ENCODE peak calls at places on chromosomes 16 and 17, in six cellular contexts. N is CD4-positive, alpha-beta memory T cell; J is GM06990; D is GM12864; B is CD8-positive, alpha-beta memory T cell; S is fibroblast of lung. L is an unnamed sample.

GRCh38 chr17:6043405-6043804 is 26.8 kb upstream of the WSCD1 start:
- DNase-seq in N (no peak), J (no peak), D (no peak), B (no peak), S (no peak), L (no peak)

GRCh38 chr16:969508-970378 is 1.0 kb downstream of the LMF1 start:
- DNase-seq in N (no peak), J (no peak), D (no peak), B (no peak), S (no peak), L (peak; percentile 47)

GRCh38 chr16:89761304-89761922 is 40.1 kb downstream of the ZNF276 start:
- DNase-seq in N (peak; percentile 55), J (no peak), D (no peak), B (no peak), S (no peak), L (no peak)

GRCh38 chr17:82237746-82238561 is 9.1 kb downstream of the SLC16A3 start:
- DNase-seq in N (no peak), J (peak; percentile 26), D (no peak), B (no peak), S (no peak), L (no peak)

GRCh38 chr16:50706250-50706649 is 12.8 kb downstream of the NOD2 start:
- DNase-seq in N (no peak), J (no peak), D (no peak), B (no peak), S (no peak), L (no peak)

GRCh38 chr17:2936771-2937321 is 126.6 kb downstream of the OR1D5 start:
- DNase-seq in N (no peak), J (no peak), D (no peak), B (no peak), S (no peak), L (no peak)

GRCh38 chr16:19853973-19854876 is 30.4 kb downstream of the GPRC5B start:
- DNase-seq in N (no peak), J (no peak), D (no peak), B (no peak), S (no peak), L (no peak)

GRCh38 chr16:67546091-67546501 is 16.2 kb upstream of the CTCF start:
- DNase-seq in N (no peak), J (no peak), D (no peak), B (no peak), S (no peak), L (no peak)

GRCh38 chr17:1948517-1948825 is 76.7 kb downstream of the RTN4RL1 start:
- DNase-seq in N (no peak), J (no peak), D (no peak), B (no peak), S (no peak), L (no peak)

GRCh38 chr17:30369995-30370394 is 8.7 kb upstream of the CPD start:
- DNase-seq in N (no peak), J (no peak), D (no peak), B (no peak), S (peak; percentile 34), L (no peak)

GRCh38 chr16:80006175-80006895 is 405.8 kb upstream of the MAF start:
- DNase-seq in N (no peak), J (no peak), D (no peak), B (no peak), S (peak; percentile 76), L (peak; percentile 2)

GRCh38 chr17:50060951-50061712 is 5.2 kb downstream of the ITGA3 start:
- DNase-seq in N (no peak), J (no peak), D (no peak), B (no peak), S (peak; percentile 82), L (peak; percentile 91)

GRCh38 chr16:83813818-83814653 is 6.3 kb downstream of the HSBP1 start:
- DNase-seq in N (no peak), J (peak; percentile 21), D (no peak), B (no peak), S (peak; percentile 74), L (peak; percentile 63)

GRCh38 chr17:77756846-77757610 is 201.5 kb upstream of the TNRC6C start:
- DNase-seq in N (no peak), J (no peak), D (no peak), B (no peak), S (no peak), L (no peak)

GRCh38 chr17:38417210-38417951 is 10.9 kb upstream of the ARHGAP23 start:
- DNase-seq in N (no peak), J (no peak), D (no peak), B (no peak), S (no peak), L (no peak)

GRCh38 chr17:41679740-41680425 is 8.8 kb upstream of the EIF1 start:
- DNase-seq in N (no peak), J (no peak), D (no peak), B (no peak), S (no peak), L (no peak)

GRCh38 chr17:61495161-61495857 is 43.1 kb downstream of the TBX4 start:
- DNase-seq in N (no peak), J (peak; percentile 14), D (peak; percentile 21), B (no peak), S (peak; percentile 56), L (peak; percentile 40)

GRCh38 chr17:58368860-58369213 is 16.8 kb upstream of the SUPT4H1 start:
- DNase-seq in N (no peak), J (no peak), D (no peak), B (no peak), S (no peak), L (no peak)

GRCh38 chr16:11249233-11250061 is 6.6 kb downstream of the SOCS1 start:
- DNase-seq in N (no peak), J (no peak), D (no peak), B (no peak), S (no peak), L (no peak)

GRCh38 chr16:88870608-88871348 is 4.3 kb upstream of the PABPN1L start:
- DNase-seq in N (no peak), J (no peak), D (no peak), B (no peak), S (no peak), L (no peak)

GRCh38 chr17:30113213-30113612 is 3.4 kb upstream of the NSRP1 start:
- DNase-seq in N (no peak), J (no peak), D (no peak), B (no peak), S (peak; percentile 33), L (no peak)

GRCh38 chr17:76492250-76492988 is 8.8 kb downstream of the RHBDF2 start:
- DNase-seq in N (no peak), J (peak; percentile 75), D (peak; percentile 48), B (peak; percentile 30), S (no peak), L (no peak)

GRCh38 chr16:10992797-10993196 is 48.4 kb downstream of the CLEC16A start:
- DNase-seq in N (no peak), J (no peak), D (no peak), B (no peak), S (peak; percentile 84), L (no peak)

GRCh38 chr16:83878838-83879237 is 20.1 kb upstream of the MLYCD start:
- DNase-seq in N (no peak), J (no peak), D (no peak), B (no peak), S (peak; percentile 45), L (peak; percentile 73)

GRCh38 chr17:4110152-4110551 is 32.7 kb downstream of the ZZEF1 start:
- DNase-seq in N (peak; percentile 9), J (no peak), D (no peak), B (no peak), S (peak; percentile 46), L (peak; percentile 42)

GRCh38 chr17:76178124-76178523 is 37.1 kb upstream of the FOXJ1 start:
- DNase-seq in N (no peak), J (no peak), D (no peak), B (no peak), S (no peak), L (no peak)

DNA sequence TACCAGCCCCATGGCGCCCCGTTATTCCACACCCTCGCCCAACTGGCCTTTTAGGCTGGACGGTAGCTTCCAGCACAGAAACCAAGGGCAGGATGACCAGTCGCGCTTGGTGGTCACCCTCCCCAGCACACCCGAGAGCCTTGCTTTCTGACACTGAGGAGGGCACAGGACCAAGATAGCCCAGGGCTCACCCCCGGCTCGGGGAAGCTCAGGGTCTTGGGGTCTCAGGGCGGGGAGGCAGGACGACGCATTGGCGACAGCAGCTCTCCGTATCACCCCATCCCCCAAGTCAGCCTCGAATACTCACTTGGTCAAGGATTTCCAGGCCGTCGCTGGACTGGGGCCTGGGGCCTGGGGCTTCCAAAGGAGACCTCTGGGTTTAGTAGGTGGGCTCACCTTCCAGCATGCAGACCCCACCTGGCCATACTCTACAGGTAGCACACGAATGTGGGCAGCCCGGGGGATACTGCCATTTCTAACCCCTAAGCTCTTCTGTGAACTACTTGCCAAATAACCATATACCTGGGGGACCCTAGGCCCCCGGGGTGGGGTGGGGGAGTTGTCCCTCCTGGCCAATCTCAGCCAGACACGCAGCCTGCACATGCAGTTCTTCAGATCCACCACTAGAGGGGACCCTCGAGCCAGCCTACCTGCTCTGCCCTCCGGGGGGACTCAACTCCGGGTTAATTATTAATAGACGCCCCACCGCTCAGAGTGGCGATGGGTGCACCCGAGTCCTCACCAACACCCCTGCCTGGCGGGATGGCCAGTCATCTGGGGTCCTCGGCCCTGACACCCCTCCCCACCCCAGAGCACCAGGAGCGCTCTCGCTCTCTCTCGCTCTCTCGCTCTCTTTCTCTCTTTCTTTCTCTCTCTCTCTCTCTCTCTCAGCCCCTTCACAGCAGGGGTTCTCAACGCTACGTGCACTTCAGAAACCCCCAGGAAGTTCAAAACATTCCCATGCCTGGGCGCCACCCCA is 30.0 kb downstream of the TBC1D16 start:
- DNase-seq in N (peak; percentile 60), J (no peak), D (no peak), B (peak; percentile 66), S (no peak), L (peak; percentile 58)
- H3K4me3 ChIP-seq in N (no peak overlapping the region), J (no peak overlapping the region), D (no peak overlapping the region), B (no peak overlapping the region), S (no peak overlapping the region), L (peak overlapping the region; percentile 12)

GRCh38 chr17:45224671-45225050 is 3.0 kb downstream of the FMNL1 start:
- DNase-seq in N (no peak), J (peak; percentile 54), D (no peak), B (peak; percentile 58), S (no peak), L (no peak)
- H3K4me3 ChIP-seq in N (peak overlapping the region; percentile 74), J (peak overlapping the region; percentile 90), D (peak overlapping the region; percentile 84), B (peak overlapping the region; percentile 95), S (no peak overlapping the region), L (no peak overlapping the region)

GRCh38 chr17:45131616-45132301 is 556 bp downstream of the PLCD3 start:
- DNase-seq in N (peak; percentile 34), J (no peak), D (no peak), B (peak; percentile 38), S (no peak), L (peak; percentile 73)

GRCh38 chr17:45129940-45130639 is 2.2 kb downstream of the PLCD3 start:
- DNase-seq in N (no peak), J (no peak), D (no peak), B (no peak), S (no peak), L (no peak)

GRCh38 chr17:45129426-45129939 is 2.8 kb downstream of the PLCD3 start:
- DNase-seq in N (no peak), J (no peak), D (no peak), B (no peak), S (no peak), L (no peak)

GRCh38 chr17:45131294-45131615 is 1.1 kb downstream of the PLCD3 start:
- DNase-seq in N (no peak), J (no peak), D (no peak), B (no peak), S (no peak), L (no peak)

GRCh38 chr17:45130640-45131293 is 1.5 kb downstream of the PLCD3 start:
- DNase-seq in N (no peak), J (no peak), D (no peak), B (no peak), S (no peak), L (no peak)
- H3K4me3 ChIP-seq in N (no peak overlapping the region), J (no peak overlapping the region), D (no peak overlapping the region), B (no peak overlapping the region), S (peak overlapping the region; percentile 96), L (no peak overlapping the region)

GRCh38 chr16:56610017-56610608 is 1.7 kb downstream of the MT2A start:
- DNase-seq in N (peak; percentile 83), J (no peak), D (no peak), B (peak; percentile 78), S (peak; percentile 96), L (peak; percentile 85)
- H3K4me3 ChIP-seq in N (peak overlapping the region; percentile 94), J (no peak overlapping the region), D (peak overlapping the region; percentile 58), B (peak overlapping the region; percentile 98), S (peak overlapping the region; percentile 81), L (no peak overlapping the region)